ENCODE peak calls at places on chromosome 5, in six cellular contexts. One of them, this sample, is unnamed.

GRCh38 chr5:165497707-165498106 is 1992.3 kb downstream of the MAT2B start:
- DNase-seq in GM20000: no peak
- DNase-seq in stimulated activated CD4-positive, alpha-beta T cell treated with anti-CD3 and anti-CD28 coated beads, Interleukin-1b, Interleukin-23, amount 100 ng/mL, for 4 hours: no peak
- DNase-seq in activated CD4-positive, alpha-beta T cell treated with anti-CD3 and anti-CD28 coated beads, Interleukin-2, amount 10 ng/mL, durations not matched to agents 24 days and 14 days: no peak
- DNase-seq in KBM-7: peak; percentile 58
- DNase-seq in cardiac muscle cell: peak; percentile 30
- DNase-seq in this sample: no peak

GRCh38 chr5:72156921-72157320 is 49.6 kb downstream of the MAP1B start:
- DNase-seq in KBM-7: no peak
- DNase-seq in cardiac muscle cell: no peak
- DNase-seq in activated CD4-positive, alpha-beta T cell treated with anti-CD3 and anti-CD28 coated beads, Interleukin-2, amount 10 ng/mL, durations not matched to agents 24 days and 14 days: no peak
- DNase-seq in GM20000: no peak
- DNase-seq in stimulated activated CD4-positive, alpha-beta T cell treated with anti-CD3 and anti-CD28 coated beads, Interleukin-1b, Interleukin-23, amount 100 ng/mL, for 4 hours: no peak
- DNase-seq in this sample: no peak

GRCh38 chr5:54895816-54896341 is 89.5 kb downstream of the ESM1 start:
- DNase-seq in GM20000: no peak
- DNase-seq in stimulated activated CD4-positive, alpha-beta T cell treated with anti-CD3 and anti-CD28 coated beads, Interleukin-1b, Interleukin-23, amount 100 ng/mL, for 4 hours: no peak
- DNase-seq in activated CD4-positive, alpha-beta T cell treated with anti-CD3 and anti-CD28 coated beads, Interleukin-2, amount 10 ng/mL, durations not matched to agents 24 days and 14 days: peak; percentile 66
- DNase-seq in KBM-7: peak; percentile 28
- DNase-seq in cardiac muscle cell: peak; percentile 70
- DNase-seq in this sample: no peak

GRCh38 chr5:59328801-59329296 is 564.7 kb downstream of the PDE4D start:
- DNase-seq in stimulated activated CD4-positive, alpha-beta T cell treated with anti-CD3 and anti-CD28 coated beads, Interleukin-1b, Interleukin-23, amount 100 ng/mL, for 4 hours: no peak
- DNase-seq in GM20000: no peak
- DNase-seq in KBM-7: no peak
- DNase-seq in activated CD4-positive, alpha-beta T cell treated with anti-CD3 and anti-CD28 coated beads, Interleukin-2, amount 10 ng/mL, durations not matched to agents 24 days and 14 days: no peak
- DNase-seq in cardiac muscle cell: peak; percentile 28
- DNase-seq in this sample: no peak

GRCh38 chr5:142281012-142281374 is 43.8 kb downstream of the SPRY4 start:
- DNase-seq in GM20000: no peak
- DNase-seq in stimulated activated CD4-positive, alpha-beta T cell treated with anti-CD3 and anti-CD28 coated beads, Interleukin-1b, Interleukin-23, amount 100 ng/mL, for 4 hours: no peak
- DNase-seq in cardiac muscle cell: peak; percentile 30
- DNase-seq in activated CD4-positive, alpha-beta T cell treated with anti-CD3 and anti-CD28 coated beads, Interleukin-2, amount 10 ng/mL, durations not matched to agents 24 days and 14 days: no peak
- DNase-seq in KBM-7: no peak
- DNase-seq in this sample: no peak

GRCh38 chr5:139524932-139525585 is 36.1 kb upstream of the UBE2D2 start:
- DNase-seq in activated CD4-positive, alpha-beta T cell treated with anti-CD3 and anti-CD28 coated beads, Interleukin-2, amount 10 ng/mL, durations not matched to agents 24 days and 14 days: no peak
- DNase-seq in cardiac muscle cell: no peak
- DNase-seq in KBM-7: no peak
- DNase-seq in GM20000: peak; percentile 11
- DNase-seq in stimulated activated CD4-positive, alpha-beta T cell treated with anti-CD3 and anti-CD28 coated beads, Interleukin-1b, Interleukin-23, amount 100 ng/mL, for 4 hours: no peak
- DNase-seq in this sample: no peak

GRCh38 chr5:116542619-116543018 is 32.0 kb downstream of the SEMA6A start:
- DNase-seq in GM20000: no peak
- DNase-seq in stimulated activated CD4-positive, alpha-beta T cell treated with anti-CD3 and anti-CD28 coated beads, Interleukin-1b, Interleukin-23, amount 100 ng/mL, for 4 hours: no peak
- DNase-seq in KBM-7: no peak
- DNase-seq in activated CD4-positive, alpha-beta T cell treated with anti-CD3 and anti-CD28 coated beads, Interleukin-2, amount 10 ng/mL, durations not matched to agents 24 days and 14 days: no peak
- DNase-seq in cardiac muscle cell: no peak
- DNase-seq in this sample: no peak

GRCh38 chr5:81922790-81923398 is 48.9 kb upstream of the ATG10 start:
- DNase-seq in GM20000: no peak
- DNase-seq in activated CD4-positive, alpha-beta T cell treated with anti-CD3 and anti-CD28 coated beads, Interleukin-2, amount 10 ng/mL, durations not matched to agents 24 days and 14 days: no peak
- DNase-seq in stimulated activated CD4-positive, alpha-beta T cell treated with anti-CD3 and anti-CD28 coated beads, Interleukin-1b, Interleukin-23, amount 100 ng/mL, for 4 hours: no peak
- DNase-seq in cardiac muscle cell: peak; percentile 42
- DNase-seq in KBM-7: no peak
- DNase-seq in this sample: no peak

GRCh38 chr5:35773936-35774335 is 82.8 kb upstream of the IL7R start:
- DNase-seq in KBM-7: no peak
- DNase-seq in GM20000: no peak
- DNase-seq in cardiac muscle cell: no peak
- DNase-seq in activated CD4-positive, alpha-beta T cell treated with anti-CD3 and anti-CD28 coated beads, Interleukin-2, amount 10 ng/mL, durations not matched to agents 24 days and 14 days: peak; percentile 60
- DNase-seq in stimulated activated CD4-positive, alpha-beta T cell treated with anti-CD3 and anti-CD28 coated beads, Interleukin-1b, Interleukin-23, amount 100 ng/mL, for 4 hours: no peak
- DNase-seq in this sample: no peak

GRCh38 chr5:143147918-143148317 is 255.6 kb downstream of the NR3C1 start:
- DNase-seq in cardiac muscle cell: no peak
- DNase-seq in KBM-7: no peak
- DNase-seq in activated CD4-positive, alpha-beta T cell treated with anti-CD3 and anti-CD28 coated beads, Interleukin-2, amount 10 ng/mL, durations not matched to agents 24 days and 14 days: no peak
- DNase-seq in stimulated activated CD4-positive, alpha-beta T cell treated with anti-CD3 and anti-CD28 coated beads, Interleukin-1b, Interleukin-23, amount 100 ng/mL, for 4 hours: no peak
- DNase-seq in GM20000: no peak
- DNase-seq in this sample: no peak

GRCh38 chr5:99019812-99020697 is 91.2 kb upstream of the CHD1 start:
- DNase-seq in activated CD4-positive, alpha-beta T cell treated with anti-CD3 and anti-CD28 coated beads, Interleukin-2, amount 10 ng/mL, durations not matched to agents 24 days and 14 days: no peak
- DNase-seq in stimulated activated CD4-positive, alpha-beta T cell treated with anti-CD3 and anti-CD28 coated beads, Interleukin-1b, Interleukin-23, amount 100 ng/mL, for 4 hours: no peak
- DNase-seq in GM20000: no peak
- DNase-seq in cardiac muscle cell: no peak
- DNase-seq in KBM-7: peak; percentile 72
- DNase-seq in this sample: no peak

GRCh38 chr5:135359374-135360165 is 39.5 kb downstream of the MACROH2A1 start:
- DNase-seq in GM20000: no peak
- DNase-seq in stimulated activated CD4-positive, alpha-beta T cell treated with anti-CD3 and anti-CD28 coated beads, Interleukin-1b, Interleukin-23, amount 100 ng/mL, for 4 hours: no peak
- DNase-seq in KBM-7: no peak
- DNase-seq in cardiac muscle cell: no peak
- DNase-seq in activated CD4-positive, alpha-beta T cell treated with anti-CD3 and anti-CD28 coated beads, Interleukin-2, amount 10 ng/mL, durations not matched to agents 24 days and 14 days: no peak
- DNase-seq in this sample: no peak

GRCh38 chr5:153965102-153965645 is 73.5 kb downstream of the FAM114A2 start:
- DNase-seq in activated CD4-positive, alpha-beta T cell treated with anti-CD3 and anti-CD28 coated beads, Interleukin-2, amount 10 ng/mL, durations not matched to agents 24 days and 14 days: peak; percentile 83
- DNase-seq in stimulated activated CD4-positive, alpha-beta T cell treated with anti-CD3 and anti-CD28 coated beads, Interleukin-1b, Interleukin-23, amount 100 ng/mL, for 4 hours: peak; percentile 6
- DNase-seq in KBM-7: peak; percentile 66
- DNase-seq in cardiac muscle cell: peak; percentile 72
- DNase-seq in GM20000: peak; percentile 78
- DNase-seq in this sample: peak; percentile 37

GRCh38 chr5:96629774-96630173 is 32.4 kb upstream of the CAST start:
- DNase-seq in GM20000: no peak
- DNase-seq in activated CD4-positive, alpha-beta T cell treated with anti-CD3 and anti-CD28 coated beads, Interleukin-2, amount 10 ng/mL, durations not matched to agents 24 days and 14 days: no peak
- DNase-seq in cardiac muscle cell: peak; percentile 52
- DNase-seq in stimulated activated CD4-positive, alpha-beta T cell treated with anti-CD3 and anti-CD28 coated beads, Interleukin-1b, Interleukin-23, amount 100 ng/mL, for 4 hours: no peak
- DNase-seq in KBM-7: no peak
- DNase-seq in this sample: no peak

GRCh38 chr5:1118231-1118698 is 6.4 kb upstream of the SLC12A7 start:
- DNase-seq in activated CD4-positive, alpha-beta T cell treated with anti-CD3 and anti-CD28 coated beads, Interleukin-2, amount 10 ng/mL, durations not matched to agents 24 days and 14 days: no peak
- DNase-seq in KBM-7: no peak
- DNase-seq in GM20000: no peak
- DNase-seq in stimulated activated CD4-positive, alpha-beta T cell treated with anti-CD3 and anti-CD28 coated beads, Interleukin-1b, Interleukin-23, amount 100 ng/mL, for 4 hours: no peak
- DNase-seq in cardiac muscle cell: no peak
- DNase-seq in this sample: no peak

GRCh38 chr5:140600096-140600495 is 32.9 kb downstream of the CD14 start:
- DNase-seq in KBM-7: no peak
- DNase-seq in activated CD4-positive, alpha-beta T cell treated with anti-CD3 and anti-CD28 coated beads, Interleukin-2, amount 10 ng/mL, durations not matched to agents 24 days and 14 days: no peak
- DNase-seq in cardiac muscle cell: no peak
- DNase-seq in GM20000: no peak
- DNase-seq in stimulated activated CD4-positive, alpha-beta T cell treated with anti-CD3 and anti-CD28 coated beads, Interleukin-1b, Interleukin-23, amount 100 ng/mL, for 4 hours: no peak
- DNase-seq in this sample: no peak

This sample was measured in tibial artery.